ENCODE peak calls at places on chromosomes 6 and 20, in ten cellular contexts. A is NCI-H1417; M is EL; K is lower lobe of right lung; G is AG09309; Q is thoracic aorta; J is AG08395; L is endothelial cell; C is sigmoid colon; N is CD4-positive, alpha-beta memory T cell. B is an unnamed sample.

GRCh38 chr6:75458895-75459294 is 34.7 kb downstream of the FILIP1 start:
- DNase-seq in A (no peak), M (peak), K (no peak), G (peak), Q (no peak), J (peak), L (no peak), C (peak), N (no peak), B (no peak)

GRCh38 chr6:13813621-13814175 is 659 bp downstream of the MCUR1 start:
- DNase-seq in A (peak), M (peak), K (peak), G (no peak), Q (peak), J (peak), L (peak), C (peak), N (no peak), B (peak)

GRCh38 chr6:167956983-167957492 is 40.4 kb upstream of the KIF25 start:
- DNase-seq in A (no peak), M (peak), K (no peak), G (no peak), Q (no peak), J (peak), L (no peak), C (no peak), N (no peak), B (no peak)

GRCh38 chr20:6993016-6993415 is 225.5 kb downstream of the BMP2 start:
- DNase-seq in A (peak), M (no peak), K (no peak), G (no peak), Q (no peak), J (no peak), L (no peak), C (no peak), N (no peak), B (no peak)

GRCh38 chr20:4661191-4661590 is 60.5 kb upstream of the PRND start:
- DNase-seq in A (no peak), M (no peak), K (no peak), G (no peak), Q (no peak), J (no peak), L (no peak), C (no peak), N (peak), B (no peak)

GRCh38 chr20:50217207-50217949 is 26.7 kb downstream of the CEBPB start:
- DNase-seq in A (no peak), M (no peak), K (peak), G (no peak), Q (no peak), J (no peak), L (no peak), C (no peak), N (no peak), B (no peak)

GRCh38 chr6:4957521-4958231 is 46.2 kb downstream of the RPP40 start:
- DNase-seq in A (no peak), M (peak), K (no peak), G (no peak), Q (no peak), J (no peak), L (peak), C (no peak), N (no peak), B (peak)

GRCh38 chr20:22584922-22585785 is 782 bp upstream of the FOXA2 start:
- DNase-seq in A (no peak), M (no peak), K (peak), G (no peak), Q (no peak), J (no peak), L (peak), C (no peak), N (no peak), B (peak)

GRCh38 chr6:45736134-45736533 is 279.5 kb downstream of the CLIC5 start:
- DNase-seq in A (no peak), M (no peak), K (no peak), G (no peak), Q (no peak), J (no peak), L (no peak), C (no peak), N (no peak), B (no peak)

GRCh38 chr20:57699395-57699794 is 10.4 kb downstream of the PMEPA1 start:
- DNase-seq in A (no peak), M (no peak), K (no peak), G (no peak), Q (no peak), J (no peak), L (no peak), C (no peak), N (no peak), B (no peak)

GRCh38 chr20:50305636-50306477 is 115.2 kb downstream of the CEBPB start:
- DNase-seq in A (peak), M (peak), K (no peak), G (no peak), Q (no peak), J (peak), L (no peak), C (peak), N (no peak), B (peak)

GRCh38 chr6:69796081-69796626 is 656 bp downstream of the LMBRD1 start:
- DNase-seq in A (peak), M (peak), K (no peak), G (no peak), Q (no peak), J (peak), L (no peak), C (no peak), N (peak), B (peak)

GRCh38 chr20:45909817-45910669 is 1.9 kb downstream of the PLTP start:
- DNase-seq in A (no peak), M (no peak), K (no peak), G (no peak), Q (no peak), J (no peak), L (no peak), C (no peak), N (no peak), B (no peak)

GRCh38 chr20:19935842-19936241 is 81.3 kb upstream of the NAA20 start:
- DNase-seq in A (peak), M (no peak), K (peak), G (no peak), Q (no peak), J (peak), L (no peak), C (no peak), N (no peak), B (peak)

GRCh38 chr20:33701629-33702450 is 15.7 kb upstream of the E2F1 start:
- DNase-seq in A (no peak), M (no peak), K (no peak), G (no peak), Q (no peak), J (no peak), L (no peak), C (no peak), N (no peak), B (no peak)

GRCh38 chr20:1094706-1095220 is 23.6 kb upstream of the PSMF1 start:
- DNase-seq in A (no peak), M (no peak), K (no peak), G (no peak), Q (no peak), J (peak), L (no peak), C (no peak), N (no peak), B (no peak)

GRCh38 chr6:11748591-11748990 is 30.0 kb downstream of the ADTRP start:
- DNase-seq in A (no peak), M (no peak), K (no peak), G (no peak), Q (no peak), J (no peak), L (no peak), C (no peak), N (no peak), B (no peak)

GRCh38 chr6:159033160-159034049 is 11.4 kb downstream of the TAGAP start:
- DNase-seq in A (no peak), M (peak), K (no peak), G (no peak), Q (no peak), J (no peak), L (no peak), C (no peak), N (no peak), B (no peak)

GRCh38 chr20:60477958-60478357 is 519.7 kb downstream of the CDH26 start:
- DNase-seq in A (no peak), M (no peak), K (no peak), G (no peak), Q (no peak), J (no peak), L (no peak), C (no peak), N (no peak), B (no peak)

GRCh38 chr6:118784641-118785164 is 109.2 kb upstream of the ASF1A start:
- DNase-seq in A (peak), M (no peak), K (no peak), G (no peak), Q (no peak), J (no peak), L (no peak), C (no peak), N (no peak), B (no peak)

GRCh38 chr6:1643830-1644445 is 34.2 kb downstream of the FOXC1 start:
- DNase-seq in A (no peak), M (no peak), K (no peak), G (no peak), Q (no peak), J (no peak), L (no peak), C (no peak), N (no peak), B (no peak)

GRCh38 chr20:1874534-1875168 is 20.6 kb upstream of the SIRPA start:
- DNase-seq in A (peak), M (no peak), K (peak), G (no peak), Q (no peak), J (no peak), L (no peak), C (no peak), N (no peak), B (peak)

GRCh38 chr20:63223121-63223825 is 7.3 kb upstream of the YTHDF1 start:
- DNase-seq in A (peak), M (peak), K (peak), G (no peak), Q (no peak), J (peak), L (peak), C (no peak), N (peak), B (peak)

GRCh38 chr6:20605061-20605460 is 70.8 kb downstream of the CDKAL1 start:
- DNase-seq in A (no peak), M (no peak), K (no peak), G (no peak), Q (no peak), J (no peak), L (no peak), C (no peak), N (no peak), B (no peak)

GRCh38 chr20:34980543-34981213 is 25.0 kb downstream of the MYH7B start:
- DNase-seq in A (peak), M (no peak), K (no peak), G (no peak), Q (no peak), J (no peak), L (no peak), C (no peak), N (no peak), B (no peak)

GRCh38 chr6:137848672-137849071 is 18.4 kb upstream of the TNFAIP3 start:
- DNase-seq in A (no peak), M (peak), K (no peak), G (no peak), Q (no peak), J (no peak), L (no peak), C (no peak), N (no peak), B (no peak)

GRCh38 chr6:87066449-87067288 is 28.2 kb downstream of the CGA start:
- DNase-seq in A (peak), M (peak), K (no peak), G (peak), Q (no peak), J (peak), L (peak), C (no peak), N (peak), B (peak)

GRCh38 chr6:158445426-158446085 is 114.3 kb upstream of the TMEM181 start:
- DNase-seq in A (no peak), M (no peak), K (no peak), G (no peak), Q (no peak), J (no peak), L (no peak), C (no peak), N (no peak), B (no peak)